ENCODE peak calls at places on chromosome 22, in nine cellular contexts. Y is brain microvascular endothelial cell; R is EH; I is fibroblast of villous mesenchyme; H is CD8-positive, alpha-beta T cell; N is stimulated activated CD4-positive, alpha-beta T cell treated with anti-CD3 and anti-CD28 coated beads, Interleukin-12 subunit alpha, Interleukin-12 subunit beta, amount 100 ng/mL, for 4 hours; E is activated CD4-positive, CD25-positive, alpha-beta regulatory T cell; T is fibroblast of lung; K is fibroblast of the conjunctiva. A is an unnamed sample.

GRCh38 chr22:27003301-27003700 is 345.9 kb downstream of the MIAT start:
- DNase-seq in Y (no peak), R (no peak), I (no peak), H (no peak), N (no peak), E (no peak), T (no peak), K (no peak), A (no peak)

GRCh38 chr22:36833073-36833472 is 16.2 kb upstream of the PVALB start:
- DNase-seq in Y (no peak), R (no peak), I (no peak), H (no peak), N (no peak), E (no peak), T (no peak), K (no peak), A (no peak)

GRCh38 chr22:40041738-40042137 is 47.0 kb downstream of the FAM83F start:
- DNase-seq in Y (no peak), R (no peak), I (no peak), H (no peak), N (no peak), E (no peak), T (no peak), K (no peak), A (no peak)

GRCh38 chr22:35893698-35894097 is 134.9 kb downstream of the RBFOX2 start:
- DNase-seq in Y (no peak), R (no peak), I (peak; percentile 80), H (no peak), N (no peak), E (no peak), T (peak; percentile 90), K (peak; percentile 76), A (no peak)

GRCh38 chr22:41915035-41915782 is at the start of gene SHISA8:
- DNase-seq in Y (no peak), R (peak; percentile 37), I (peak; percentile 50), H (peak; percentile 47), N (peak; percentile 61), E (peak; percentile 45), T (no peak), K (no peak), A (peak; percentile 53)

GRCh38 chr22:44379817-44380560 is 67.2 kb upstream of the SHISAL1 start:
- DNase-seq in Y (no peak), R (no peak), I (no peak), H (no peak), N (no peak), E (no peak), T (no peak), K (no peak), A (no peak)

GRCh38 chr22:39088688-39089032 is 8.4 kb upstream of the APOBEC3H start:
- DNase-seq in Y (no peak), R (no peak), I (no peak), H (no peak), N (no peak), E (no peak), T (no peak), K (no peak), A (no peak)

GRCh38 chr22:45547016-45547345 is 44.3 kb downstream of the FBLN1 start:
- DNase-seq in Y (no peak), R (no peak), I (no peak), H (no peak), N (no peak), E (no peak), T (no peak), K (no peak), A (no peak)

GRCh38 chr22:49017769-49018330 is 809.8 kb downstream of the BRD1 start:
- DNase-seq in Y (no peak), R (no peak), I (no peak), H (no peak), N (no peak), E (no peak), T (no peak), K (no peak), A (no peak)

GRCh38 chr22:37806409-37807338 is 1.1 kb upstream of the GCAT start:
- DNase-seq in Y (no peak), R (peak; percentile 64), I (peak; percentile 56), H (no peak), N (no peak), E (no peak), T (peak; percentile 51), K (no peak), A (no peak)

GRCh38 chr22:46929046-46929688 is 166.7 kb downstream of the TBC1D22A start:
- DNase-seq in Y (no peak), R (no peak), I (no peak), H (no peak), N (no peak), E (no peak), T (peak; percentile 7), K (no peak), A (no peak)

GRCh38 chr22:23705358-23705757 is 14.5 kb downstream of the RGL4 start:
- DNase-seq in Y (no peak), R (no peak), I (no peak), H (no peak), N (no peak), E (no peak), T (no peak), K (no peak), A (no peak)

GRCh38 chr22:49659924-49660315 is 167.8 kb downstream of the BRD1 start:
- DNase-seq in Y (no peak), R (no peak), I (no peak), H (no peak), N (no peak), E (no peak), T (no peak), K (no peak), A (no peak)

GRCh38 chr22:30191049-30191701 is 55.4 kb downstream of the LIF start:
- DNase-seq in Y (no peak), R (peak; percentile 29), I (no peak), H (no peak), N (no peak), E (no peak), T (no peak), K (no peak), A (no peak)

GRCh38 chr22:25482868-25483639 is 81.4 kb upstream of the GRK3 start:
- DNase-seq in Y (no peak), R (no peak), I (no peak), H (no peak), N (no peak), E (no peak), T (no peak), K (no peak), A (no peak)

GRCh38 chr22:39134366-39135091 is 18.0 kb downstream of the CBX7 start:
- DNase-seq in Y (no peak), R (no peak), I (no peak), H (no peak), N (no peak), E (no peak), T (no peak), K (no peak), A (no peak)

GRCh38 chr22:26883393-26883792 is 226.0 kb downstream of the MIAT start:
- DNase-seq in Y (no peak), R (no peak), I (no peak), H (no peak), N (no peak), E (no peak), T (no peak), K (no peak), A (no peak)

GRCh38 chr22:49153921-49154320 is 673.8 kb downstream of the BRD1 start:
- DNase-seq in Y (no peak), R (no peak), I (no peak), H (no peak), N (no peak), E (no peak), T (no peak), K (no peak), A (no peak)

GRCh38 chr22:33747576-33748180 is 172.6 kb downstream of the LARGE1 start:
- DNase-seq in Y (no peak), R (no peak), I (no peak), H (no peak), N (no peak), E (no peak), T (no peak), K (no peak), A (peak; percentile 45)